ENCODE peak calls at places on chromosomes 7 and 10, in four cellular contexts. S is IMR-90, D is mesendoderm, E is H9. R is an unnamed sample.

GRCh38 chr7:27199820-27200760 is at the start of gene HOXA13:
- DNase-seq in E (peak), D (no peak), S (no peak), R (peak)

GRCh38 chr10:43785252-43785651 is 136.6 kb upstream of the ZNF32 start:
- DNase-seq in S (no peak), D (peak), E (no peak), R (no peak)

GRCh38 chr7:47669178-47669878 is 87.4 kb upstream of the TNS3 start:
- DNase-seq in D (peak), E (no peak), S (peak), R (peak)

GRCh38 chr10:132884041-132884440 is 58.3 kb downstream of the CFAP46 start:
- DNase-seq in D (no peak), S (no peak), E (no peak), R (no peak)

GRCh38 chr7:2478800-2479199 is 2.6 kb upstream of the GRIFIN start:
- DNase-seq in D (no peak), E (peak), S (no peak), R (no peak)

GRCh38 chr7:21113609-21114416 is 314.1 kb upstream of the SP4 start:
- DNase-seq in D (no peak), E (no peak), S (no peak), R (peak)

GRCh38 chr7:120398284-120399000 is 125.5 kb downstream of the KCND2 start:
- DNase-seq in S (no peak), D (no peak), E (no peak), R (no peak)

GRCh38 chr10:120943542-120943941 is 92.4 kb downstream of the WDR11 start:
- DNase-seq in S (no peak), E (no peak), D (peak), R (no peak)

GRCh38 chr10:124992462-124993344 is 50.8 kb downstream of the ZRANB1 start:
- DNase-seq in D (peak), E (peak), S (peak), R (peak)

GRCh38 chr10:119872860-119873671 is 423 bp upstream of the MCMBP start:
- DNase-seq in E (peak), S (peak), D (peak), R (peak)

GRCh38 chr7:16062269-16062668 is 359.1 kb downstream of the CRPPA start:
- DNase-seq in S (peak), D (no peak), E (no peak), R (no peak)

GRCh38 chr10:5343561-5343960 is 21.2 kb upstream of the UCN3 start:
- DNase-seq in E (no peak), S (no peak), D (peak), R (no peak)

GRCh38 chr10:7210516-7210915 is 200.3 kb downstream of the SFMBT2 start:
- DNase-seq in S (no peak), E (no peak), D (no peak), R (peak)

GRCh38 chr10:63103971-63104409 is 29.1 kb upstream of the NRBF2 start:
- DNase-seq in E (peak), D (peak), S (no peak), R (no peak)

GRCh38 chr10:22552888-22553378 is 161.4 kb downstream of the PIP4K2A start:
- DNase-seq in S (peak), D (no peak), E (no peak), R (no peak)

GRCh38 chr7:133675510-133676218 is 422.8 kb downstream of the EXOC4 start:
- DNase-seq in E (no peak), D (no peak), S (peak), R (no peak)

GRCh38 chr7:2202901-2203550 is 29.7 kb downstream of the MAD1L1 start:
- DNase-seq in E (no peak), S (no peak), D (no peak), R (no peak)

GRCh38 chr10:79191951-79192676 is 123.3 kb downstream of the ZMIZ1 start:
- DNase-seq in D (no peak), S (no peak), E (no peak), R (no peak)

GRCh38 chr10:99920486-99920885 is 89.3 kb downstream of the DNMBP start:
- DNase-seq in S (no peak), E (no peak), D (no peak), R (no peak)

GRCh38 chr7:88226886-88227516 is 7.2 kb upstream of the SRI start:
- DNase-seq in E (no peak), D (peak), S (peak), R (peak)

GRCh38 chr10:3949741-3950140 is 164.7 kb upstream of the KLF6 start:
- DNase-seq in E (no peak), D (no peak), S (no peak), R (no peak)

GRCh38 chr10:130218181-130218641 is 82.0 kb downstream of the GLRX3 start:
- DNase-seq in E (peak), D (no peak), S (no peak), R (no peak)

GRCh38 chr7:6252310-6252709 is 20.1 kb downstream of the CYTH3 start:
- DNase-seq in S (peak), E (no peak), D (no peak), R (no peak)

GRCh38 chr10:77959384-77959783 is 32.8 kb upstream of the DLG5 start:
- DNase-seq in S (no peak), D (no peak), E (no peak), R (no peak)

GRCh38 chr10:24180891-24181290 is 28.0 kb upstream of the KIAA1217 start:
- DNase-seq in S (no peak), D (no peak), E (no peak), R (no peak)

DNA sequence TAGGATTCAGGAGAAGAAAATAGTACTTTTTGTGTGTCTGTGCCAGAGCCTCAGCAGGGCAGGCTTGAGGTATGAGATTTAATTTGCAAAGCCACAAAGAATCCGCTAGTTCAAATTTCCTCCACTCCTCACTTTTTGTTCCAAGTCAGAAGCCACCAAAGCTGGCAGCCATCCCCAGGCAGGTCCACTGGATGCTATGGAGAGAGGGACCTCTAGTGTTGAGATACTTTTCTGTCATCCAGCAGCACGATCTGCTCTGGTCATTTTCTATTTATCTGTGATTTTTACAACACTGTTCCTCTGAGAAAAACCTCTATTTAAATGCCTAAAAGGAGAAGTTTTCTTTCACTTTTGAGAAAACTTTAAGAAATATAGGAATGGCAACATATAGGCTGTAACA is 147.9 kb upstream of the FRMD4A start:
- DNase-seq in D (peak), E (peak), S (peak), R (peak)
- H3K23ac ChIP-seq in D (no peak), E (no peak), S (no peak), R (no peak)

GRCh38 chr7:104945599-104945956 is 68.4 kb upstream of the KMT2E start:
- DNase-seq in D (no peak), S (no peak), E (no peak), R (no peak)
- H3K4ac ChIP-seq in D (no peak), S (peak), E (peak), R (no peak)

GRCh38 chr7:17545348-17545747 is 246.9 kb downstream of the AHR start:
- DNase-seq in D (no peak), E (no peak), S (no peak), R (no peak)
- H3K23ac ChIP-seq in D (no peak), E (no peak), S (no peak), R (no peak)

GRCh38 chr7:50342616-50343114 is 38.1 kb downstream of the IKZF1 start:
- DNase-seq in S (no peak), D (peak), E (no peak), R (no peak)
- H3K4ac ChIP-seq in S (no peak), D (no peak), E (no peak), R (no peak)